ENCODE peak calls at places on chromosomes 4 and X, in ten cellular contexts. Q is omental fat pad, R is frontal cortex, Y is DMS153, L is pons, K is amniotic stem cell, I is epithelial cell of esophagus, Z is spleen, A is NCI-H2029, H is EH. V is an unnamed sample.
A peak's percentile ranks its signal among the peaks of the same experiment; 100 is the strongest.

GRCh38 chrX:129637217-129638109 is 17.3 kb downstream of the APLN start:
- DNase-seq in Y (peak; percentile 42), I (peak; percentile 62), L (peak; percentile 80), K (no peak), Z (peak; percentile 91), A (peak; percentile 13), Q (peak; percentile 55), R (peak; percentile 46), H (peak; percentile 61), V (peak; percentile 83)

GRCh38 chr4:8502836-8503585 is 62.4 kb downstream of the TRMT44 start:
- DNase-seq in Y (no peak), L (no peak), K (no peak), I (no peak), Q (no peak), R (no peak), A (no peak), Z (no peak), H (peak; percentile 33), V (no peak)

GRCh38 chrX:34426334-34426733 is 230.8 kb downstream of the TMEM47 start:
- DNase-seq in H (peak; percentile 25), K (no peak), Z (no peak), Y (no peak), R (no peak), I (peak; percentile 6), Q (no peak), A (no peak), L (no peak), V (no peak)

GRCh38 chr4:13640149-13640671 is 12.7 kb upstream of the BOD1L1 start:
- DNase-seq in I (peak; percentile 76), A (no peak), H (peak; percentile 91), Y (no peak), Z (no peak), Q (no peak), K (no peak), L (no peak), R (no peak), V (no peak)

GRCh38 chr4:37628977-37629609 is 57.1 kb downstream of the RELL1 start:
- DNase-seq in H (peak; percentile 82), Z (no peak), Q (peak; percentile 31), L (no peak), K (peak; percentile 8), Y (no peak), A (no peak), R (no peak), I (peak; percentile 44), V (no peak)

GRCh38 chrX:87160435-87161010 is 357.1 kb upstream of the KLHL4 start:
- DNase-seq in L (peak; percentile 36), R (no peak), I (no peak), Y (no peak), Z (no peak), H (no peak), A (no peak), K (no peak), Q (no peak), V (no peak)

GRCh38 chr4:9933184-9933583 is 88.1 kb downstream of the SLC2A9 start:
- DNase-seq in Q (no peak), A (no peak), Z (no peak), I (no peak), L (no peak), R (no peak), H (no peak), Y (no peak), K (no peak), V (no peak)

GRCh38 chrX:17547658-17548057 is 172.7 kb downstream of the NHS start:
- DNase-seq in R (no peak), H (peak; percentile 82), A (no peak), Z (no peak), Q (no peak), Y (peak; percentile 57), I (peak; percentile 98), K (no peak), L (no peak), V (peak; percentile 67)

GRCh38 chr4:40828661-40829060 is 78.9 kb downstream of the NSUN7 start:
- DNase-seq in Y (no peak), K (no peak), I (no peak), L (no peak), Q (no peak), A (no peak), R (no peak), H (no peak), Z (no peak), V (no peak)

GRCh38 chrX:131745942-131746489 is 202.1 kb downstream of the OR13H1 start:
- DNase-seq in R (no peak), K (no peak), Y (no peak), Q (no peak), Z (no peak), I (no peak), A (no peak), L (no peak), H (no peak), V (no peak)

GRCh38 chrX:151753313-151754041 is 18.9 kb downstream of the CNGA2 start:
- DNase-seq in Z (peak; percentile 74), R (no peak), Y (peak; percentile 52), I (peak; percentile 48), H (peak; percentile 56), A (peak; percentile 45), L (peak; percentile 19), K (peak; percentile 14), Q (no peak), V (peak; percentile 34)

GRCh38 chrX:136816970-136817369 is 36.2 kb upstream of the ARHGEF6 start:
- DNase-seq in Q (no peak), Z (no peak), I (peak; percentile 35), R (no peak), K (no peak), Y (no peak), H (peak; percentile 50), A (no peak), L (no peak), V (no peak)

GRCh38 chr4:108099838-108100237 is 68.9 kb downstream of the LEF1 start:
- DNase-seq in R (no peak), Q (no peak), A (no peak), Y (no peak), Z (no peak), I (no peak), H (no peak), L (no peak), K (no peak), V (no peak)

GRCh38 chr4:120749445-120750151 is 172.9 kb downstream of the PRDM5 start:
- DNase-seq in L (no peak), I (no peak), H (no peak), K (no peak), R (no peak), Z (no peak), Y (peak; percentile 91), A (peak; percentile 89), Q (no peak), V (no peak)

GRCh38 chr4:83216856-83217683 is 67.5 kb downstream of the COQ2 start:
- DNase-seq in R (no peak), K (no peak), Q (no peak), A (no peak), L (no peak), H (no peak), Z (peak; percentile 82), Y (no peak), I (no peak), V (no peak)

GRCh38 chr4:5704276-5704675 is 4.1 kb downstream of the EVC2 start:
- DNase-seq in Z (no peak), Y (no peak), H (no peak), R (no peak), A (no peak), K (no peak), L (no peak), I (no peak), Q (no peak), V (no peak)

GRCh38 chr4:12615822-12616221 is 868.3 kb downstream of the RAB28 start:
- DNase-seq in I (peak; percentile 4), H (no peak), A (no peak), Q (no peak), K (no peak), Z (no peak), R (no peak), Y (no peak), L (no peak), V (no peak)

GRCh38 chr4:186724048-186724860 is 598 bp upstream of the FAT1 start:
- DNase-seq in Z (no peak), R (peak; percentile 72), I (peak; percentile 29), L (peak; percentile 47), Q (no peak), H (peak; percentile 54), K (no peak), Y (peak; percentile 24), A (no peak), V (peak; percentile 50)

GRCh38 chrX:24387724-24388123 is 27.3 kb downstream of the SUPT20HL1 start:
- DNase-seq in L (no peak), K (no peak), Y (no peak), R (no peak), Z (no peak), I (no peak), A (no peak), Q (no peak), H (no peak), V (no peak)

GRCh38 chr4:138561906-138562305 is 319.8 kb upstream of the SLC7A11 start:
- DNase-seq in L (no peak), I (no peak), Q (peak; percentile 23), Z (no peak), A (no peak), K (no peak), H (no peak), R (no peak), Y (no peak), V (no peak)

GRCh38 chr4:52076731-52077130 is 25.6 kb downstream of the SPATA18 start:
- DNase-seq in Z (peak; percentile 65), Y (no peak), R (no peak), I (no peak), Q (no peak), H (no peak), A (no peak), L (no peak), K (no peak), V (no peak)

GRCh38 chr4:102388636-102389035 is 43.4 kb upstream of the SLC39A8 start:
- DNase-seq in Y (no peak), A (no peak), R (no peak), Z (no peak), I (peak; percentile 39), L (no peak), H (no peak), Q (no peak), K (no peak), V (no peak)

GRCh38 chrX:40660381-40660780 is 13.0 kb upstream of the CXorf38 start:
- DNase-seq in K (no peak), Y (no peak), A (no peak), H (no peak), I (no peak), R (no peak), Q (no peak), Z (no peak), L (no peak), V (no peak)

GRCh38 chr4:77481856-77482255 is 123.8 kb upstream of the CXCL13 start:
- DNase-seq in Q (no peak), K (no peak), L (no peak), H (peak; percentile 34), Z (no peak), R (no peak), A (no peak), I (peak; percentile 80), Y (no peak), V (no peak)

GRCh38 chr4:3413675-3414420 is 27.9 kb upstream of the HGFAC start:
- DNase-seq in Z (peak; percentile 71), L (no peak), R (no peak), Y (no peak), Q (no peak), K (no peak), I (no peak), A (no peak), H (no peak), V (no peak)

GRCh38 chr4:20428410-20429160 is 176.9 kb downstream of the SLIT2 start:
- DNase-seq in L (peak; percentile 85), Z (no peak), Y (no peak), A (no peak), I (no peak), Q (no peak), K (no peak), R (no peak), H (peak; percentile 44), V (no peak)

GRCh38 chr4:125704726-125705125 is 390.0 kb downstream of the FAT4 start:
- DNase-seq in K (no peak), Z (no peak), Y (no peak), A (no peak), L (no peak), H (peak; percentile 55), I (no peak), R (no peak), Q (no peak), V (no peak)

GRCh38 chrX:118637997-118638396 is 89.4 kb upstream of the IL13RA1 start:
- DNase-seq in Q (no peak), Z (no peak), A (no peak), H (peak; percentile 20), L (no peak), Y (no peak), I (peak; percentile 7), K (no peak), R (no peak), V (no peak)